ENCODE peak calls at places on chromosomes 2 and 18, in nine cellular contexts. One of them, this sample, is unnamed.

GRCh38 chr2:202307690-202308089 is 42.1 kb downstream of the NOP58 start:
- DNase-seq in osteoblast: no peak
- DNase-seq in lung: peak; percentile 16
- DNase-seq in body of pancreas: no peak
- DNase-seq in progenitor cell of endocrine pancreas: no peak
- DNase-seq in MV-4-11: no peak
- DNase-seq in sciatic nerve: no peak
- DNase-seq in fibroblast of lung: no peak
- DNase-seq in non-pigmented ciliary epithelial cell: no peak
- DNase-seq in this sample: no peak

GRCh38 chr2:15169326-15170038 is 391.7 kb downstream of the NBAS start:
- DNase-seq in osteoblast: peak; percentile 97
- DNase-seq in lung: no peak
- DNase-seq in body of pancreas: no peak
- DNase-seq in progenitor cell of endocrine pancreas: no peak
- DNase-seq in MV-4-11: no peak
- DNase-seq in sciatic nerve: no peak
- DNase-seq in fibroblast of lung: peak; percentile 98
- DNase-seq in non-pigmented ciliary epithelial cell: peak; percentile 89
- DNase-seq in this sample: peak; percentile 91

GRCh38 chr2:213306320-213306942 is 22.2 kb downstream of the SPAG16 start:
- DNase-seq in osteoblast: no peak
- DNase-seq in lung: no peak
- DNase-seq in body of pancreas: peak; percentile 78
- DNase-seq in progenitor cell of endocrine pancreas: no peak
- DNase-seq in MV-4-11: no peak
- DNase-seq in sciatic nerve: peak; percentile 60
- DNase-seq in fibroblast of lung: peak; percentile 73
- DNase-seq in non-pigmented ciliary epithelial cell: no peak
- DNase-seq in this sample: peak; percentile 51

GRCh38 chr2:11985817-11986566 is 239.6 kb downstream of the LPIN1 start:
- DNase-seq in osteoblast: no peak
- DNase-seq in lung: no peak
- DNase-seq in body of pancreas: no peak
- DNase-seq in progenitor cell of endocrine pancreas: no peak
- DNase-seq in MV-4-11: no peak
- DNase-seq in sciatic nerve: no peak
- DNase-seq in fibroblast of lung: no peak
- DNase-seq in non-pigmented ciliary epithelial cell: no peak
- DNase-seq in this sample: no peak

GRCh38 chr18:56200381-56200831 is 438.0 kb downstream of the TXNL1 start:
- DNase-seq in osteoblast: peak; percentile 54
- DNase-seq in lung: no peak
- DNase-seq in body of pancreas: no peak
- DNase-seq in progenitor cell of endocrine pancreas: no peak
- DNase-seq in MV-4-11: no peak
- DNase-seq in sciatic nerve: no peak
- DNase-seq in fibroblast of lung: peak; percentile 76
- DNase-seq in non-pigmented ciliary epithelial cell: peak; percentile 36
- DNase-seq in this sample: peak; percentile 68

GRCh38 chr2:237291138-237291792 is 122.7 kb downstream of the COL6A3 start:
- DNase-seq in osteoblast: peak; percentile 63
- DNase-seq in lung: peak; percentile 95
- DNase-seq in body of pancreas: peak; percentile 89
- DNase-seq in progenitor cell of endocrine pancreas: no peak
- DNase-seq in MV-4-11: peak; percentile 62
- DNase-seq in sciatic nerve: peak; percentile 94
- DNase-seq in fibroblast of lung: peak; percentile 99
- DNase-seq in non-pigmented ciliary epithelial cell: peak; percentile 97
- DNase-seq in this sample: peak; percentile 100

GRCh38 chr18:12741351-12741750 is 38.5 kb downstream of the PSMG2 start:
- DNase-seq in osteoblast: peak; percentile 92
- DNase-seq in lung: no peak
- DNase-seq in body of pancreas: no peak
- DNase-seq in progenitor cell of endocrine pancreas: no peak
- DNase-seq in MV-4-11: no peak
- DNase-seq in sciatic nerve: no peak
- DNase-seq in fibroblast of lung: peak; percentile 52
- DNase-seq in non-pigmented ciliary epithelial cell: peak; percentile 42
- DNase-seq in this sample: peak; percentile 25

GRCh38 chr2:119015849-119016248 is 73.9 kb downstream of the MARCO start:
- DNase-seq in osteoblast: no peak
- DNase-seq in lung: no peak
- DNase-seq in body of pancreas: no peak
- DNase-seq in progenitor cell of endocrine pancreas: no peak
- DNase-seq in MV-4-11: no peak
- DNase-seq in sciatic nerve: no peak
- DNase-seq in fibroblast of lung: no peak
- DNase-seq in non-pigmented ciliary epithelial cell: no peak
- DNase-seq in this sample: no peak

GRCh38 chr2:68303033-68303901 is 16.5 kb downstream of the CNRIP1 start:
- DNase-seq in osteoblast: no peak
- DNase-seq in lung: no peak
- DNase-seq in body of pancreas: no peak
- DNase-seq in progenitor cell of endocrine pancreas: no peak
- DNase-seq in MV-4-11: no peak
- DNase-seq in sciatic nerve: no peak
- DNase-seq in fibroblast of lung: no peak
- DNase-seq in non-pigmented ciliary epithelial cell: no peak
- DNase-seq in this sample: no peak

GRCh38 chr2:233141888-233142287 is 81.7 kb downstream of the INPP5D start:
- DNase-seq in osteoblast: no peak
- DNase-seq in lung: no peak
- DNase-seq in body of pancreas: no peak
- DNase-seq in progenitor cell of endocrine pancreas: no peak
- DNase-seq in MV-4-11: no peak
- DNase-seq in sciatic nerve: no peak
- DNase-seq in fibroblast of lung: no peak
- DNase-seq in non-pigmented ciliary epithelial cell: no peak
- DNase-seq in this sample: no peak

GRCh38 chr2:227407601-227408089 is 19.9 kb upstream of the SCYGR1 start:
- DNase-seq in osteoblast: peak; percentile 58
- DNase-seq in lung: peak; percentile 60
- DNase-seq in body of pancreas: no peak
- DNase-seq in progenitor cell of endocrine pancreas: no peak
- DNase-seq in MV-4-11: peak; percentile 96
- DNase-seq in sciatic nerve: peak; percentile 72
- DNase-seq in fibroblast of lung: no peak
- DNase-seq in non-pigmented ciliary epithelial cell: no peak
- DNase-seq in this sample: no peak

GRCh38 chr18:50099725-50100414 is 95.1 kb downstream of the MYO5B start:
- DNase-seq in osteoblast: peak; percentile 58
- DNase-seq in lung: no peak
- DNase-seq in body of pancreas: no peak
- DNase-seq in progenitor cell of endocrine pancreas: no peak
- DNase-seq in MV-4-11: peak; percentile 25
- DNase-seq in sciatic nerve: no peak
- DNase-seq in fibroblast of lung: peak; percentile 72
- DNase-seq in non-pigmented ciliary epithelial cell: peak; percentile 72
- DNase-seq in this sample: peak; percentile 52

GRCh38 chr18:71887509-71887908 is 656.6 kb downstream of the CBLN2 start:
- DNase-seq in osteoblast: no peak
- DNase-seq in lung: no peak
- DNase-seq in body of pancreas: no peak
- DNase-seq in progenitor cell of endocrine pancreas: no peak
- DNase-seq in MV-4-11: no peak
- DNase-seq in sciatic nerve: no peak
- DNase-seq in fibroblast of lung: no peak
- DNase-seq in non-pigmented ciliary epithelial cell: no peak
- DNase-seq in this sample: no peak

GRCh38 chr2:161384864-161385263 is 31.2 kb upstream of the TBR1 start:
- DNase-seq in osteoblast: no peak
- DNase-seq in lung: no peak
- DNase-seq in body of pancreas: no peak
- DNase-seq in progenitor cell of endocrine pancreas: no peak
- DNase-seq in MV-4-11: no peak
- DNase-seq in sciatic nerve: no peak
- DNase-seq in fibroblast of lung: no peak
- DNase-seq in non-pigmented ciliary epithelial cell: no peak
- DNase-seq in this sample: no peak

GRCh38 chr2:98771771-98772521 is 41.0 kb upstream of the MGAT4A start:
- DNase-seq in osteoblast: peak; percentile 92
- DNase-seq in lung: no peak
- DNase-seq in body of pancreas: no peak
- DNase-seq in progenitor cell of endocrine pancreas: no peak
- DNase-seq in MV-4-11: peak; percentile 71
- DNase-seq in sciatic nerve: no peak
- DNase-seq in fibroblast of lung: peak; percentile 87
- DNase-seq in non-pigmented ciliary epithelial cell: no peak
- DNase-seq in this sample: peak; percentile 51

GRCh38 chr2:107419191-107419590 is 407.5 kb upstream of the RGPD4 start:
- DNase-seq in osteoblast: no peak
- DNase-seq in lung: no peak
- DNase-seq in body of pancreas: no peak
- DNase-seq in progenitor cell of endocrine pancreas: no peak
- DNase-seq in MV-4-11: no peak
- DNase-seq in sciatic nerve: no peak
- DNase-seq in fibroblast of lung: no peak
- DNase-seq in non-pigmented ciliary epithelial cell: no peak
- DNase-seq in this sample: no peak

GRCh38 chr2:231399853-231400667 is 4.5 kb downstream of the B3GNT7 start:
- DNase-seq in osteoblast: peak; percentile 88
- DNase-seq in lung: no peak
- DNase-seq in body of pancreas: peak; percentile 78
- DNase-seq in progenitor cell of endocrine pancreas: no peak
- DNase-seq in MV-4-11: no peak
- DNase-seq in sciatic nerve: no peak
- DNase-seq in fibroblast of lung: no peak
- DNase-seq in non-pigmented ciliary epithelial cell: no peak
- DNase-seq in this sample: no peak

GRCh38 chr2:146890491-146890890 is 954.3 kb upstream of the ACVR2A start:
- DNase-seq in osteoblast: no peak
- DNase-seq in lung: no peak
- DNase-seq in body of pancreas: no peak
- DNase-seq in progenitor cell of endocrine pancreas: no peak
- DNase-seq in MV-4-11: no peak
- DNase-seq in sciatic nerve: no peak
- DNase-seq in fibroblast of lung: no peak
- DNase-seq in non-pigmented ciliary epithelial cell: no peak
- DNase-seq in this sample: no peak

This sample was measured in astrocyte of the spinal cord.